ENCODE peak calls at places on chromosomes 6 and 20, in six cellular contexts. D is heart right ventricle; Y is sigmoid colon; A is SJSA1; I is CD8-positive, alpha-beta memory T cell; B is H1. P is an unnamed sample.
A peak's percentile ranks its signal among the peaks of the same experiment; 100 is the strongest.

GRCh38 chr6:130872250-130873095 is 45.3 kb downstream of the SMLR1 start:
- DNase-seq in D (peak; percentile 69), Y (peak; percentile 80), A (peak; percentile 41), I (peak; percentile 72), B (peak; percentile 85), P (peak; percentile 74)

GRCh38 chr20:44651507-44652373 is at the start of gene ADA:
- DNase-seq in D (peak; percentile 79), Y (peak; percentile 81), A (peak; percentile 66), I (peak; percentile 45), B (peak; percentile 82), P (peak; percentile 76)

GRCh38 chr20:20856306-20856705 is 143.9 kb upstream of the RALGAPA2 start:
- DNase-seq in D (no peak), Y (no peak), A (no peak), I (no peak), B (no peak), P (no peak)

GRCh38 chr6:139982652-139983051 is 608.2 kb upstream of the CITED2 start:
- DNase-seq in D (no peak), Y (no peak), A (peak; percentile 56), I (no peak), B (no peak), P (peak; percentile 75)

GRCh38 chr6:44058617-44059358 is 68.5 kb downstream of the MRPL14 start:
- DNase-seq in D (peak; percentile 63), Y (peak; percentile 94), A (peak; percentile 96), I (no peak), B (no peak), P (peak; percentile 71)

GRCh38 chr20:33680681-33681080 is 5.5 kb downstream of the E2F1 start:
- DNase-seq in D (no peak), Y (no peak), A (no peak), I (no peak), B (no peak), P (no peak)

GRCh38 chr6:79215233-79215824 is 19.2 kb downstream of the HMGN3 start:
- DNase-seq in D (no peak), Y (no peak), A (no peak), I (no peak), B (no peak), P (peak; percentile 17)

GRCh38 chr20:17940447-17940971 is 28.1 kb downstream of the SNX5 start:
- DNase-seq in D (no peak), Y (no peak), A (no peak), I (no peak), B (peak; percentile 70), P (no peak)

GRCh38 chr6:161922631-161923119 is 648.8 kb upstream of the AGPAT4 start:
- DNase-seq in D (peak; percentile 34), Y (no peak), A (peak; percentile 50), I (no peak), B (no peak), P (peak; percentile 53)

GRCh38 chr6:96015791-96016776 is at the start of gene FUT9:
- DNase-seq in D (no peak), Y (peak; percentile 73), A (no peak), I (no peak), B (peak; percentile 81), P (no peak)

GRCh38 chr20:52105045-52105572 is 86.5 kb downstream of the ZFP64 start:
- DNase-seq in D (peak; percentile 14), Y (peak; percentile 68), A (no peak), I (no peak), B (peak; percentile 82), P (no peak)

GRCh38 chr6:53250761-53251672 is 97.7 kb downstream of the ELOVL5 start:
- DNase-seq in D (no peak), Y (no peak), A (no peak), I (no peak), B (no peak), P (no peak)

GRCh38 chr6:157990321-157991066 is 8.8 kb downstream of the SYNJ2 start:
- DNase-seq in D (no peak), Y (no peak), A (no peak), I (no peak), B (no peak), P (peak; percentile 79)

GRCh38 chr20:32497589-32498224 is 87.4 kb downstream of the NOL4L start:
- DNase-seq in D (no peak), Y (peak; percentile 60), A (no peak), I (no peak), B (no peak), P (no peak)

GRCh38 chr6:168877821-168878282 is 375.8 kb downstream of the THBS2 start:
- DNase-seq in D (no peak), Y (no peak), A (no peak), I (no peak), B (no peak), P (no peak)

GRCh38 chr6:82205793-82206425 is 41.6 kb downstream of the IBTK start:
- DNase-seq in D (no peak), Y (no peak), A (no peak), I (no peak), B (no peak), P (peak; percentile 72)

GRCh38 chr20:692044-692443 is 16.4 kb upstream of the SCRT2 start:
- DNase-seq in D (no peak), Y (no peak), A (no peak), I (no peak), B (no peak), P (no peak)

GRCh38 chr6:20569000-20569610 is 34.8 kb downstream of the CDKAL1 start:
- DNase-seq in D (no peak), Y (no peak), A (no peak), I (no peak), B (no peak), P (no peak)

GRCh38 chr20:57513199-57513598 is 11.7 kb downstream of the CTCFL start:
- DNase-seq in D (no peak), Y (no peak), A (no peak), I (no peak), B (no peak), P (no peak)

GRCh38 chr6:95110767-95111166 is 466.6 kb upstream of the MANEA start:
- DNase-seq in D (no peak), Y (no peak), A (no peak), I (no peak), B (no peak), P (no peak)

GRCh38 chr6:91462236-91462635 is 875.4 kb upstream of the MAP3K7 start:
- DNase-seq in D (no peak), Y (no peak), A (peak; percentile 74), I (no peak), B (no peak), P (no peak)

GRCh38 chr6:106823058-106823457 is 151.5 kb downstream of the CD24 start:
- DNase-seq in D (no peak), Y (no peak), A (no peak), I (no peak), B (no peak), P (no peak)

GRCh38 chr6:145213614-145214013 is 521.7 kb downstream of the EPM2A start:
- DNase-seq in D (no peak), Y (no peak), A (no peak), I (no peak), B (no peak), P (no peak)

GRCh38 chr6:33995046-33995872 is 150.6 kb downstream of the GRM4 start:
- DNase-seq in D (no peak), Y (no peak), A (no peak), I (no peak), B (no peak), P (no peak)

GRCh38 chr20:18477821-18478220 is 10.6 kb downstream of the POLR3F start:
- DNase-seq in D (no peak), Y (no peak), A (no peak), I (no peak), B (no peak), P (no peak)

GRCh38 chr6:162864901-162865300 is 137.1 kb downstream of the PACRG start:
- DNase-seq in D (no peak), Y (no peak), A (no peak), I (no peak), B (no peak), P (no peak)

GRCh38 chr6:33595001-33595846 is 15.1 kb upstream of the BAK1 start:
- DNase-seq in D (no peak), Y (no peak), A (no peak), I (no peak), B (no peak), P (no peak)

GRCh38 chr6:27879795-27880194 is 32.4 kb downstream of the OR2B2 start:
- DNase-seq in D (no peak), Y (no peak), A (no peak), I (no peak), B (peak; percentile 28), P (no peak)

GRCh38 chr20:45450097-45450818 is 19.3 kb upstream of the WFDC2 start:
- DNase-seq in D (no peak), Y (peak; percentile 74), A (no peak), I (no peak), B (no peak), P (peak; percentile 41)

GRCh38 chr6:17879224-17879623 is 108.2 kb downstream of the KIF13A start:
- DNase-seq in D (no peak), Y (no peak), A (no peak), I (no peak), B (no peak), P (no peak)

GRCh38 chr6:17884501-17885039 is 102.9 kb downstream of the KIF13A start:
- DNase-seq in D (no peak), Y (no peak), A (no peak), I (no peak), B (no peak), P (no peak)

GRCh38 chr6:17878734-17879133 is 108.7 kb downstream of the KIF13A start:
- DNase-seq in D (no peak), Y (no peak), A (no peak), I (no peak), B (no peak), P (no peak)

GRCh38 chr6:17883665-17884500 is 103.6 kb downstream of the KIF13A start:
- DNase-seq in D (no peak), Y (no peak), A (no peak), I (no peak), B (no peak), P (no peak)

GRCh38 chr6:17881085-17881883 is 106.2 kb downstream of the KIF13A start:
- DNase-seq in D (peak; percentile 17), Y (no peak), A (no peak), I (no peak), B (no peak), P (no peak)
- H3K27ac ChIP-seq in D (no peak overlapping the region), Y (no peak overlapping the region), A (no peak overlapping the region), I (no peak overlapping the region), B (no peak overlapping the region), P (no peak overlapping the region)

GRCh38 chr6:35585688-35586087 is 73.0 kb upstream of the TULP1 start:
- DNase-seq in D (no peak), Y (no peak), A (no peak), I (no peak), B (no peak), P (no peak)
- H3K4me1 ChIP-seq in D (peaks cover 37% of the 10 kb centered on the region), Y (peaks cover 73% of the 10 kb centered on the region), A (no peaks in the 10 kb centered on the region), I (peaks cover 81% of the 10 kb centered on the region), B (no peaks in the 10 kb centered on the region), P (no peaks in the 10 kb centered on the region)

DNA sequence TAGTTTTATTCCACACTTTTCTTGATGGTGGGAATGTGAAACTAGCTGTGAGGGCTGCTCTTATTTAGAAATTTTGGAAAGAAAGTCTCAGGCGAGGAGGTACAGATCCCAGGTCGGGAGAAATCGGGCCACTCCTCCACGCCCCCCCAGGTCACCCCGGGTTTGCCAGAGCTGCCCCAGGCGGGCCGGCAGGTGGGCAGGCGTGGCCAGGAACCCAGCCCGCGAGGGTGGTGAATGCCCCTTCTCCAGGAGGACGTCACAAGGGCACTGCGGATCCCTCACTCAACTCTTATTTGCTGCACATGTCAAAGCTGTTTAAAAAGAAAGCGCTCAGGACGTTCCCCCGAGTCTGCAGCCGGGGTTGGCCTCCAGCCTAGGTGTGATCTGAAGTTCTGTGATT is 60.5 kb upstream of the SLCO4A1 start:
- DNase-seq in D (no peak), Y (no peak), A (no peak), I (no peak), B (no peak), P (no peak)
- H3K27me3 ChIP-seq in D (peaks cover 76% of the 10 kb centered on the region), Y (peaks cover 64% of the 10 kb centered on the region), A (peaks cover 83% of the 10 kb centered on the region), I (peaks cover 12% of the 10 kb centered on the region), B (no peaks in the 10 kb centered on the region), P (peaks cover 30% of the 10 kb centered on the region)

GRCh38 chr6:75287424-75287823 is 2.8 kb upstream of the TMEM30A start:
- DNase-seq in D (no peak), Y (no peak), A (no peak), I (no peak), B (no peak), P (no peak)
- H3K27ac ChIP-seq in D (no peak overlapping the region), Y (no peak overlapping the region), A (no peak overlapping the region), I (no peak overlapping the region), B (no peak overlapping the region), P (no peak overlapping the region)

P was measured in SJCRH30.